ENCODE peak calls at places on chromosomes 2 and 18, in eight cellular contexts. W is breast epithelium, R is Calu3, K is left ventricle myocardium inferior, G is cardiac fibroblast, Y is fibroblast of lung, D is ovary, B is colonic mucosa. T is an unnamed sample.

GRCh38 chr2:167292430-167293171 is 404.3 kb downstream of the XIRP2 start:
- DNase-seq in G (peak), K (peak), D (peak), R (peak), W (peak), Y (peak), B (peak), T (peak)

GRCh38 chr2:19408592-19408991 is 50.2 kb upstream of the OSR1 start:
- DNase-seq in W (no peak), Y (peak), G (peak), R (no peak), K (no peak), B (no peak), D (no peak), T (no peak)

GRCh38 chr18:78430171-78430857 is 549.3 kb upstream of the SALL3 start:
- DNase-seq in K (no peak), B (no peak), R (no peak), G (no peak), W (no peak), D (no peak), Y (no peak), T (no peak)

GRCh38 chr2:227464356-227464755 is 7.6 kb upstream of the AGFG1 start:
- DNase-seq in W (no peak), R (no peak), B (no peak), Y (no peak), K (no peak), G (no peak), D (no peak), T (no peak)

GRCh38 chr2:60294901-60295590 is 258.4 kb downstream of the BCL11A start:
- DNase-seq in R (peak), B (no peak), D (no peak), G (no peak), K (no peak), W (no peak), Y (no peak), T (peak)

GRCh38 chr18:31684279-31685096 is at the start of gene B4GALT6:
- DNase-seq in K (no peak), R (peak), W (no peak), D (peak), Y (peak), B (peak), G (peak), T (peak)

GRCh38 chr18:48905541-48905940 is 45.2 kb downstream of the SMAD7 start:
- DNase-seq in K (no peak), Y (no peak), D (no peak), B (no peak), W (no peak), R (no peak), G (no peak), T (no peak)

GRCh38 chr2:172849519-172850217 is 114.0 kb downstream of the RAPGEF4 start:
- DNase-seq in W (no peak), R (no peak), D (no peak), B (no peak), Y (no peak), G (no peak), K (no peak), T (no peak)

GRCh38 chr2:33645861-33646260 is 46.8 kb upstream of the FAM98A start:
- DNase-seq in D (no peak), Y (peak), W (no peak), R (no peak), B (no peak), K (no peak), G (peak), T (no peak)

GRCh38 chr18:50776383-50776782 is 43.4 kb downstream of the MRO start:
- DNase-seq in G (no peak), W (no peak), D (no peak), R (no peak), B (no peak), K (no peak), Y (no peak), T (no peak)

GRCh38 chr2:209913786-209914185 is 88.7 kb upstream of the RPE start:
- DNase-seq in G (no peak), Y (no peak), K (no peak), D (no peak), R (no peak), B (no peak), W (no peak), T (no peak)

GRCh38 chr2:71589763-71590162 is 136.4 kb downstream of the DYSF start:
- DNase-seq in B (no peak), D (no peak), Y (no peak), R (no peak), G (no peak), W (no peak), K (no peak), T (no peak)

GRCh38 chr18:812673-813404 is 797 bp upstream of the YES1 start:
- DNase-seq in D (peak), B (peak), G (peak), W (peak), Y (peak), K (peak), R (peak), T (no peak)

GRCh38 chr2:74364533-74365505 is 15.3 kb downstream of the DCTN1 start:
- DNase-seq in K (no peak), G (no peak), Y (no peak), R (no peak), B (no peak), D (peak), W (no peak), T (no peak)

GRCh38 chr2:65156041-65156440 is 26.1 kb upstream of the RAB1A start:
- DNase-seq in W (no peak), D (no peak), K (no peak), R (no peak), G (no peak), Y (no peak), B (no peak), T (no peak)

GRCh38 chr18:68705119-68705518 is 9.8 kb downstream of the TMX3 start:
- DNase-seq in K (no peak), D (no peak), W (no peak), B (no peak), R (no peak), G (no peak), Y (no peak), T (no peak)

GRCh38 chr18:76953186-76953982 is 131.0 kb downstream of the ZNF236 start:
- DNase-seq in K (peak), B (peak), W (peak), R (peak), Y (peak), D (peak), G (peak), T (no peak)

GRCh38 chr2:219498280-219499057 is at the start of gene GMPPA:
- DNase-seq in K (peak), Y (peak), D (peak), R (peak), B (peak), G (peak), W (peak), T (peak)
- TF ChIP-seq CTCF in K (peak), Y (no peak), D (no peak), R (no peak), B (no peak), G (no peak), W (no peak), T (no peak)

GRCh38 chr2:128312411-128312810 is 6.3 kb downstream of the HS6ST1 start:
- DNase-seq in K (no peak), R (no peak), W (no peak), Y (no peak), D (no peak), B (peak), G (no peak), T (no peak)

GRCh38 chr2:128314026-128314347 is 4.7 kb downstream of the HS6ST1 start:
- DNase-seq in B (peak), R (no peak), W (no peak), Y (no peak), D (no peak), K (no peak), G (no peak), T (no peak)

GRCh38 chr2:128311755-128312341 is 6.8 kb downstream of the HS6ST1 start:
- DNase-seq in Y (no peak), D (no peak), K (no peak), G (no peak), W (peak), B (peak), R (no peak), T (no peak)

GRCh38 chr2:128314348-128315121 is 4.1 kb downstream of the HS6ST1 start:
- DNase-seq in G (no peak), Y (no peak), R (no peak), K (no peak), B (peak), D (no peak), W (peak), T (no peak)

DNA sequence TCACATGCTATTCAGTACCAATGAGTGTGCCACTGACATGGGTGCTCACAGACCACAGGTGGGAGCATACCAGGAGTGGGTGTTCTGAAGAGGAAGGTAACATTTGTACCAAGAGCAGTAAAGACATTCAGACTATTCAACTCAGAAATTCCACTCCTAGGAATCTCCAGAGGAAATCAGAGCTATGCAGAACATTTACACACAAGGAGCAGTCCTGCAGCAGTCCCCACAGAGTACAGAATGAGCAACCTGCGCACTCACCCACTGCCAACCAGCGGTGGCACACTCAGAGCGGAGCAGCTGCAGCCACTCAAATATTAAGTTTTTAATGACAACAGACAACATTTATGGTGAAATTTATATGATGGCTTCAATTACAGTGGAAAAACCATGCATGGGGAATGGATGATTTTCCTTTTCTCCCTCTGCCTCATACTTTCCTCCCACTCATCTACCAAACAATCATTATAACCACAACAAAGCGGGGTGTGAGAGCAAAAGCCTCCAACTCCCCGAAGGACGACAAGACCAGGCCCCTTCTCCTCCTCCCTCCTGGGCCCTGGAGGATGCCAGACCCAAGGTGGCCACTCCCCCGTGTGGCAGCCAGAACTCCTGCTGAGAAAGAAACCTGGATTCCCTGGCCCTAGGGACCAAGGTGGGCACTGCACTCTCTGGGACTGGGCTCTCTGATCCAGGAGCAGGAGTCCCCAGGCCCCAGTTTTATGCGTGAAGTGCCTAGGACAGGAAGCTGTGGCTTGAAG is 5.4 kb downstream of the HS6ST1 start:
- DNase-seq in K (no peak), G (peak), D (peak), B (peak), W (peak), Y (no peak), R (peak), T (no peak)
- TF ChIP-seq CTCF in K (no peak), G (peak), D (peak), B (no peak), W (peak), Y (peak), R (peak), T (peak)

DNA sequence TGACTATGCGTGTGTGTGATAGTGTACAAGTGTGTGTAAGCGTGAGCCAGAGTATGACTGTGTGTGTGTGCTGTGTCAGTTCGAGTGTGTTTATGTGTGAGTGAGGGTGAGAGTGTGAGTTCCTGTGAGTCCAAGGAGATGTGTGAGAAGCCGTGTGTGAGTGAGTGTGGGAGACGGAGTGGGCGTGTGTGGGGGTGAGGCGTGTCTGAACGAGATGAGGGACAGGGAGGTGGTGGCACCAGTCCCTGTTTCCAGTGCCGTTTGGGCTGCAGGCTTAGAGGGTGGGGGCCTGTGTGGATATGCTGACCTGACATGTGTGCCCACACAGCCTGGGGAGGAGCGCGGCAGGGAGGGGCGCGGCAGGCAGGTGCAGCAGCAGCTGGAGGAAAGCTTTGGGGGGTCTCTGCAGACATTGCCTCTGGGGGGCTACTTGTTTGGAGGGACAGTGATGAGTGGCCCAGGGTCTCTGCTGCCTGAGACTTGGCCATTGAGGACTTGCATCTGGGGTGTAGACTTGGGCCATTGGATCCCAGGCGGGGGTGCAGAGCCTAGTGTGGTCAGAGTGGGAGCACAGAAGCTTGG is 41.6 kb downstream of the GLI2 start:
- DNase-seq in W (no peak), B (no peak), R (no peak), Y (peak), D (peak), G (no peak), K (no peak), T (no peak)
- TF ChIP-seq CTCF in W (no peak), B (no peak), R (no peak), Y (no peak), D (no peak), G (no peak), K (no peak), T (no peak)

DNA sequence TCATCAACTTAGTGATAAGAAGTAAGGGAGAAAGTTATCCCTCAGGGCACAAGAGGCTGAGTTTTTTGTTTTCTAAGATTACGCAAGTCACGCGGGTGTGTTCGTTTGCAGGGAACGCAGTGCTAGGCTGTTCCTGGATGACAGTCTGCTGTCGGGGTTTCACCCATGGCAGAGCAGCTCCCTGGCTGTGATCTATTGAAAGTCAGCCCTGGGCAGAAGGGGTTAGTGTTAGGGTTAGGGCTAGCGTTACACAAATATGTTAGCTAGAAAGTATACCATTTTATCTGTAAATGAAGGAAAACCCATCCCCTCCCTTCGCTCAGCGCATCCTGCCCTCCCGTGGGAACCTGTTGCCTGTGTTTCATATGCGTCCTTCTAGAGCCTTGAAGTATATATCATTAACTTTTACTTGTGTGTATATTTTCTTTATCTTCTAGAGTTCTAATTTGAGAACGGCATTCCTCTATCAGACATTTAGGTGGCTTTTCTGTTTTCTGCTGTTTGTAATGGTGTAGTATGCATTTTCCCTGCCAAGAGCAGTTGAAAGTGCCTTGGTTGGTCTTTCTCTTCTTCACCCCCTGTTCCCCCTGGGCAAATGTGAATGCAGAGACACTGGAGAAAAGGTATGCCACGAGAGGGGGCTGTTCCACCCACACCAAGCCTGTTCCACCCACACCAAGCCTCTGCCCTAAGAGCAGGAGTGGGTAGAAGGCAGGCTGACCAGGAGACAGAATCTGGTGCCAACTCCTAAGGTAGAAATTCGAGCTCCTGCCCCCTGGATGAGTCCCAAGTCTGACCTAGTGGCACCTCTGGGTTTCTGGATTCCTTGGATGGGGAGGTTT is 47.0 kb downstream of the ARMC9 start:
- DNase-seq in D (no peak), R (peak), Y (peak), K (no peak), B (peak), G (peak), W (no peak), T (no peak)
- TF ChIP-seq CTCF in D (no peak), R (no peak), Y (no peak), K (peak), B (no peak), G (no peak), W (no peak), T (no peak)

GRCh38 chr2:16281451-16282330 is 341.3 kb downstream of the MYCN start:
- DNase-seq in K (no peak), B (no peak), G (peak), Y (no peak), D (no peak), R (peak), W (no peak), T (peak)
- TF ChIP-seq CTCF in K (peak), B (peak), G (no peak), Y (no peak), D (no peak), R (peak), W (peak), T (peak)

GRCh38 chr18:24914148-24914525 is 437.8 kb downstream of the ZNF521 start:
- DNase-seq in Y (no peak), R (no peak), B (no peak), W (no peak), K (no peak), D (no peak), G (no peak), T (no peak)
- TF ChIP-seq CTCF in Y (no peak), R (no peak), B (no peak), W (no peak), K (no peak), D (no peak), G (no peak), T (no peak)

DNA sequence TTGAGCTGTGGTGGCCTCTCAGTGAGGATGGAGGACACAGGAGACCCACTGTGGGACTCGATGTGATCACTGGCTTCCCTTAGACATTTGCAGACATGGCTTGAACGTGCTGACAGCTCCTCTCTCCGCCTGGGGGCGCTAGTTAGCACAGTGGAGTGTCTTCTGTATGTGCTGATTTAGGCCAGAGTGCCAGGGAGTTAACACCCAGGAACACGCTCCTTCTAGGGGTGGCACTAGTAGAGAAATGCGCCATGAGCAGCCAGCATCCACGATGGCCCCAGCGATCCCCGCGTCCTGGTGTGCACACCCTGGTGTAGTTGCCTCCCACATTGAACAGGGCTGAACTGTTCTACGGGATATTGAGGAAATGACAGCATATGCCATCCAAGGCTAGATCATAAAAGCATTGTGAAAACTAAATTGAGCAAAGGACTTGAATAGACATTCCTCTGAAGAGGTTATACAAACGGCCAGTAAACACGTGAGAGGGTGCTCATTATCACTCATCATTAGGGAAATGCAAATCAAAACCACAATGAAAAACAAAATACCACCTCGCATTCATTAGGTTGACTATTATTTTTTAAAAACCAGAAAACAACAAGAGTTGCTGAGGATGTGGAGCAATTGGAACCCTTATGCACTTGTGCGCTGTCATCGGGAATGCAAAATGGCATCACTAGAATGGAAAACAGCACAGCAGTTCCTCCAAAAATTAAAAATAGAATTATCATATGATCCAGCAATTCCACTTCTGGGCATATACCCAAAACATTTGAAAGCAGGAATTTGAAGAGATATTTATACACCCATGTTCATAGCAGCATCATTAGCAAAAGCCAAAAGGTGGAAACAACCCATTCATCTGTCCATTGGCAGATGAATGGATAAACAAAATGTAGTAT is 11.6 kb upstream of the NMUR1 start:
- DNase-seq in B (no peak), R (no peak), G (peak), D (no peak), Y (no peak), K (no peak), W (no peak), T (no peak)
- TF ChIP-seq CTCF in B (no peak), R (no peak), G (peak), D (no peak), Y (peak), K (no peak), W (no peak), T (peak)

GRCh38 chr2:95721726-95722125 is 129.9 kb downstream of the TRIM43 start:
- DNase-seq in W (no peak), Y (no peak), B (no peak), R (no peak), K (no peak), G (no peak), D (no peak), T (no peak)
- TF ChIP-seq CTCF in W (no peak), Y (no peak), B (no peak), R (no peak), K (no peak), G (no peak), D (no peak), T (no peak)

GRCh38 chr2:24237313-24237712 is 62.5 kb downstream of the FAM228A start:
- DNase-seq in K (no peak), Y (no peak), W (no peak), D (no peak), B (no peak), R (no peak), G (no peak), T (no peak)
- TF ChIP-seq CTCF in K (no peak), Y (no peak), W (no peak), D (no peak), B (no peak), R (no peak), G (no peak), T (no peak)